ENCODE peak calls at places on chromosomes 7 and 10, in four cellular contexts. I is adipocyte, B is K562, M is upper lobe of right lung. S is an unnamed sample. For H3K9me3, the result is how much of the 10 kb centered on the place peaks cover.

GRCh38 chr10:52213511-52213831 is 100.6 kb upstream of the DKK1 start:
- DNase-seq in I (peak), B (no peak), M (no peak), S (peak)

GRCh38 chr7:132899833-132900232 is 182.1 kb downstream of the CHCHD3 start:
- DNase-seq in I (no peak), B (no peak), M (no peak), S (no peak)

GRCh38 chr10:62817120-62817762 is 1.1 kb upstream of the EGR2 start:
- DNase-seq in I (peak), B (peak), M (peak), S (peak)

GRCh38 chr7:88967432-88967831 is 171.9 kb upstream of the TEX47 start:
- DNase-seq in I (no peak), B (no peak), M (no peak), S (no peak)

GRCh38 chr7:10022957-10023356 is 950.7 kb upstream of the PHF14 start:
- DNase-seq in I (no peak), B (no peak), M (no peak), S (peak)

GRCh38 chr7:115844857-115845256 is 185.7 kb downstream of the TFEC start:
- DNase-seq in I (peak), B (no peak), M (no peak), S (no peak)

GRCh38 chr7:1839701-1840100 is 169.6 kb downstream of the ELFN1 start:
- DNase-seq in I (no peak), B (no peak), M (no peak), S (peak)

GRCh38 chr7:132423594-132424200 is 152.6 kb downstream of the PLXNA4 start:
- DNase-seq in I (no peak), B (no peak), M (no peak), S (no peak)

GRCh38 chr10:103897241-103897774 is 20.7 kb downstream of the STN1 start:
- DNase-seq in I (no peak), B (no peak), M (no peak), S (no peak)

GRCh38 chr10:113326160-113327111 is 226.4 kb upstream of the HABP2 start:
- DNase-seq in I (peak), B (peak), M (no peak), S (peak)

GRCh38 chr10:34768972-34769330 is 46.1 kb downstream of the PARD3 start:
- DNase-seq in I (no peak), B (no peak), M (no peak), S (no peak)

GRCh38 chr7:33511735-33512134 is 382.4 kb downstream of the BBS9 start:
- DNase-seq in I (no peak), B (no peak), M (no peak), S (no peak)

GRCh38 chr10:60414111-60414510 is 24.4 kb upstream of the ANK3 start:
- DNase-seq in I (no peak), B (no peak), M (no peak), S (no peak)

GRCh38 chr7:116529250-116529649 is 4.4 kb downstream of the CAV1 start:
- DNase-seq in I (no peak), B (no peak), M (no peak), S (no peak)

GRCh38 chr7:20218261-20218660 is 1.1 kb upstream of the MACC1 start:
- DNase-seq in I (no peak), B (no peak), M (no peak), S (no peak)

GRCh38 chr7:42198974-42199668 is 37.9 kb downstream of the GLI3 start:
- DNase-seq in I (peak), B (no peak), M (no peak), S (no peak)

GRCh38 chr10:80487422-80487785 is 33.3 kb downstream of the TSPAN14 start:
- DNase-seq in I (no peak), B (no peak), M (no peak), S (no peak)

GRCh38 chr7:118664498-118664897 is 440.0 kb downstream of the ANKRD7 start:
- DNase-seq in I (no peak), B (no peak), M (no peak), S (no peak)

GRCh38 chr10:103145046-103145445 is 48.0 kb downstream of the NT5C2 start:
- DNase-seq in I (peak), B (no peak), M (no peak), S (no peak)

DNA sequence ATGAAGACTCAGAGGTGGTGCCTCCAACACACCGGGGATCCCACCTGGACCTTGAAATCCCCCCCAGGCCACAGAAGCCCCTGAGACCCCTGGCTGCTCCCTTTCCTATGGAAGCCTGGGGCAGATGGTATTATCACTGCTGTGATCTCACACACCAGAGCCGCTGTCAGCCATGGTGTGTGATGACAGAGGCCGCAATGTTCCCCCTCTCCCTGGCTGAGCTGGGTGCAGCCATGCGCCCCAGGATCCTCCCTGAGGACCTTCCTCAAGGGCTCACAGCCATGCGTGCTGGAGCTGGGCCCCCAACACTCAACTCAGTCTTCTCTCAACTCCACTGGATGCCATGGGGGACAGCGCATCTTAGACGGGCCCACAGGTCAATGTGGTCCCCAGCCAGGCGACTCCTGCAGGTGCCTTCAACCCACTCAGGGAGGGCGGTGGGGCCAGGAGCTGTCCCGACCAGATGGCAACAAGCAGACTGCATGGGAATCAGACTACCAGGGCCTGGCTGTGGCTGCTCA is 44.9 kb downstream of the VIPR2 start:
- DNase-seq in I (no peak), B (no peak), M (peak), S (no peak)
- H3K9me3 ChIP-seq in I (under half), B (under half), M (under half), S (under half)

DNA sequence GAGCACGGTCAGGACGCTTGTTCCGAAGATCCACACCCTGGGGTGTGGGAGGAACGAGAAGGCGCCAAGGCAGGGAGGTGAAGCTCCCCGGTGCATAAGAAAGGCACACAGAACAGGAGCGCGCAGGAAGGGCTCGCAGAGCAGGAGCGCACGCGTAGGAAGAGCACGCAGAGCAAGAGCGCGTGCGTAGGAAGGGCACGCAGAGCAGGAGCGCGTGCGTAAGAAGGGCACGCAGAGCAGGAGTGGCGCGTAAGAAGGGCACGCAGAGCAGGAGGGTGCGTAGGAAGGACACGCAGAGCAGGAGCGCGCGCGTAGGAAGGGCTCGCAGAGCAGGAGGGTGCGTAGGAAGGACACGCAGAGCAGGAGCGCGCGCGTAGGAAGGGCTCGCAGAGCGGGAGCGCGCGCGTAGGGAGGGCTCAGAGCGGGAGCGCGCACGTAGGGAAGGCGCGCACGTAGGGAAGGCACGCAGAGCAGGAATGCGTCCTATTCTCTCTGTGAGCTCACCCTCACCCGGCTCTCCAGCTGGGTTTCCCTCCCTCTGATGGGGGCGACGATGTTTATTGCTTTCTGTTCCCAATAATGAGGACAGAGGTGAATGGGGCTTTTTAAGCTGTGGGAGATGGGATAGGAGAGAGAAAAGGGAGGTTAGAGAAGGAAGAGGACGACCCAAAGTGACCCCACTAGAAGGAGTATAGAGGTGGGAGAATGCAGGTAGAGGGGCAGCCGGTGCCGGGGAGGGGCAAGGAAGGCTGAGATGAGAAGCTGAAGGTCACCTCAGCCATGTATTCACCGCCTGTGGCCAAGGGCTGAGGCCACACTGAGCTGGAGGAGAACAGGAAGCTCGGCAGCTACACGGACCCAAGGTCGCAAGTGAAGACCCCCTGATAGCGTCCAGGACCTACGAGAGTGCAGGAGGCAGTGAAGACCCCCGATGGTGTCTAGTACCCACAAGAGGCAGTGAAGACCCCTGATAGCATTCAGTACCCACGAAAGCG is 423.2 kb downstream of the PTPRN2 start:
- DNase-seq in I (no peak), B (no peak), M (no peak), S (no peak)
- H3K9me3 ChIP-seq in I (under half), B (under half), M (under half), S (under half)

DNA sequence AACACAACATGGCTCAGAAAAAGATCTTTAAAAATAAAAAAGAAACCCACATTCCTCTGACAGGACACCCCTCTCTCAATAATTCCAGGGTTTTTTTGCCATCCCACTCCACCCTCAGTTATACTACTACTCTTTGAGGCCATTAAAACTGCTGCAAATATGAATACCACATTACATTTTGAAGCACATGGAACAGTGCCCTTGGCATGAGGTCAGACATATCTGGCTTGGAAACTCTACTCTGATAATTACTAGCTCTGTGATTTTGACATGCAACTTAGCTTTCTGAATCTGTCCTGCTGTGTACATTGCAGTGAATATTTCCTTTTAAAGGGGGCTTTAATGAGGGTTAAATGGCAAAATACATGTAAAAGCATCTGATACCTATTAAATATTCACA is 55.3 kb downstream of the SLC16A12 start:
- DNase-seq in I (peak), B (no peak), M (no peak), S (no peak)
- H3K9me3 ChIP-seq in I (under half), B (under half), M (under half), S (under half)

DNA sequence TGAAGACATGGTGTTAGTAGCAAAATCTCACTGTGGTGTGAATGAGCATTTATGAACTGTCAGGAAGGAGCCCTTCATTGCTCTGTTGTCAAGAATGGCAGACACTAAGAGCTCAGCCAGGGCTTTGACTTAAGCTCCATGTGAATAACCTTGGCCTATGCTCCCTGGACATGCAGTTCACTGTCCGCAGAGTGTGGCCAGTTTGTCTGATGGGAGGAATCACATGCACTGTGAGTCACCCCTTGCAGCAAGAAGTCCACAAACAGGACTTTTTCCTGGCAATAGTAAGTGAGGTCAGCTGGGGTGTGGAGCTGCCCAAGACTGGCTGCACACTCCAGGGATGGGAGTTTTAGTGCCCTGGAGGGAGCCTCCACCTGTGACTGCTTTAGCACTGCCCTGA is 49.5 kb downstream of the ZNF37A start:
- DNase-seq in I (no peak), B (no peak), M (no peak), S (no peak)
- H3K9me3 ChIP-seq in I (under half), B (under half), M (under half), S (under half)

GRCh38 chr10:9615179-9615578 is 1402.5 kb upstream of the CELF2 start:
- DNase-seq in I (no peak), B (no peak), M (no peak), S (no peak)
- H3K9me3 ChIP-seq in I (under half), B (under half), M (under half), S (under half)

GRCh38 chr10:118997379-118997778 is 32.1 kb upstream of the NANOS1 start:
- DNase-seq in I (no peak), B (no peak), M (no peak), S (no peak)
- H3K9me3 ChIP-seq in I (under half), B (under half), M (under half), S (under half)

DNA sequence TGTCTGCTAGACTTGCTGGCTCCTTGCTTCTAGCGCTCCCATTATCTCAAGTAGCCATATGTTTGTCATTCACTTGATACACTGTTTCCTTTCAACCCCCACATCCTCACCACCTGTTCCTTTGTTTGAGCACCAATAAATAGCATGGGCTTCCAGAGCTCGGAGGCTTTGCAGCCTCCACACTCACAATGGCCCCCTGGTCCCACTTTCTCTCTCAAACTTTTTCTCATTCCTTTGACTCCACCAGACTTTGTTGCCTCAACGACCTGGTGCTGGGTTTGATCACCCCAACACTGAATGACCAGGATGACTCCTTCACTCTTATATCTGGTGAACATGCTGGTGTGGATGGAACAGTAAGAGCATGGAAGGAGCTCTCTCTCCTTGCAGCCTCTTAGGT is 114.5 kb upstream of the TRIM24 start:
- DNase-seq in I (no peak), B (no peak), M (no peak), S (no peak)
- H3K9me3 ChIP-seq in I (under half), B (under half), M (under half), S (under half)

DNA sequence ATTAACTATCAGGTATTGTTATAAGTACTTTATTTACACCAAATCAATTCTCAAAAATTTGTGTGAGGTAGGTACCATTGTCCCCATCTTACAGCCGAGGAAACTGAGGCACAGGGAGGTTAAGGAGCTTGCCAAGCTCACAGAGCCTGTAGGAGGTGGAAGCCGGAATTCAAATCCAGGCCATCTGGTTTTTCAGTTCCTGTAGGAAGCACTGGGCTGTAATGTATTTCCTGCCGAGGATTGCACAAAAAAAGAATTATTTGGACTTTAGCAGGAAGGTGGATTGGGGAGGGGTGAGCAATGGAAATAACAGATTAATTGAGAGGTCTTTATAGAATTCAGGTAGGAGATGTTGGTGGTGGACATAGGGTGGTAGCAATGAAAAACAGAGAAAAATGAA is 315.3 kb upstream of the AUTS2 start:
- DNase-seq in I (no peak), B (no peak), M (no peak), S (no peak)
- H3K9me3 ChIP-seq in I (under half), B (under half), M (under half), S (under half)

GRCh38 chr10:124541076-124541903 is 79.7 kb downstream of the LHPP start:
- DNase-seq in I (no peak), B (peak), M (no peak), S (no peak)
- H3K9me3 ChIP-seq in I (under half), B (under half), M (under half), S (under half)

DNA sequence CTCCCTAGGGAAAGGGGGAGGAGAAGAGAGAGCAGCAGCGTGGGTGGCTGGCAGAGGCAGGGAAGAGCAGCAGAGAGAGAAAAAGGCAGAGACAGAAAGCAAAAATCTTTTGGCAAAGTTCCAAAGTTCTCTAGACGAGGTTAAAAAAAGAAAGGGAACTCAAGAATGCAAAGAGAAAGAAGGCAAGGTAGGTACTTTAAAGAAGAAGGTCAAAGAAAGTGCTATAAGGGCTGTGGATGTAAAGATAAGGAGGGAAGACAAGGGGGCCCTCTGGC is 20.2 kb upstream of the OPTN start:
- DNase-seq in I (no peak), B (no peak), M (no peak), S (no peak)
- H3K9me3 ChIP-seq in I (half or more), B (under half), M (under half), S (under half)

S was measured in WERI-Rb-1.